ENCODE peak calls at places on chromosomes 3 and 15, in four cellular contexts. I is GM12878, C is endothelial cell of umbilical vein, T is K562. Y is an unnamed sample.

GRCh38 chr3:159964166-159964973 is 24.3 kb upstream of the IL12A start:
- DNase-seq in I (peak; percentile 74), C (peak; percentile 52), T (no peak), Y (no peak)

GRCh38 chr3:49256152-49256551 is 20.9 kb downstream of the C3orf62 start:
- DNase-seq in I (no peak), C (no peak), T (no peak), Y (no peak)

GRCh38 chr3:150469931-150470740 is 62.0 kb downstream of the TSC22D2 start:
- DNase-seq in I (no peak), C (no peak), T (no peak), Y (no peak)

GRCh38 chr3:48157215-48157840 is 30.9 kb downstream of the CDC25A start:
- DNase-seq in I (no peak), C (no peak), T (no peak), Y (no peak)

GRCh38 chr3:162996368-162996767 is 1499.8 kb downstream of the OTOL1 start:
- DNase-seq in I (no peak), C (no peak), T (no peak), Y (no peak)

GRCh38 chr3:186648851-186649250 is 8.7 kb downstream of the FETUB start:
- DNase-seq in I (no peak), C (no peak), T (no peak), Y (no peak)

GRCh38 chr3:11705049-11705448 is 61.3 kb upstream of the VGLL4 start:
- DNase-seq in I (no peak), C (peak; percentile 82), T (peak; percentile 62), Y (no peak)

GRCh38 chr15:63870043-63870394 is 36.3 kb upstream of the HERC1 start:
- DNase-seq in I (no peak), C (no peak), T (no peak), Y (no peak)

GRCh38 chr3:157624801-157625200 is 121.6 kb upstream of the VEPH1 start:
- DNase-seq in I (no peak), C (no peak), T (no peak), Y (no peak)

DNA sequence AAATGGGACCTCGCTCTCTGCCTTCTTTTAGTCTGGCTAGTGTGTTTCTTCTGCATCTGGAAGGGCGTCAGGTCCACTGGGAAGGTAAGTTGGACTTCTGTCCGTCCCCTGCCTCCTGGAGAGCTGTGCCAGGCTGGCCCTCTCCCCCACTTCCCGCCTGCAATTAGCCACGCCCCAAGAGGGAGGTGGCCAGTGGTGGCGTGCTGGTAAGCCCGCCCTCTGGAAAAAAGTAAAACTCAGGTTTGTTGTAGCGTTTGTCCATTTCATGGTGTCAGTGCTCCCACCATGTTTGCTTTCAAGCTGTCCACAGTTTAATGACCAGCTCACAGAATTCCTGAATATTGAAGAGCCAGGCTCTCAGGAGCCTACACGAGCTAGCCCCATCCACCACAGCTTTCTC is 55.6 kb downstream of the SLC6A6 start:
- DNase-seq in I (no peak), C (no peak), T (peak; percentile 50), Y (no peak)
- TF ChIP-seq POLR2AphosphoS5 in I (no peak), C (no peak), T (no peak), Y (no peak)

DNA sequence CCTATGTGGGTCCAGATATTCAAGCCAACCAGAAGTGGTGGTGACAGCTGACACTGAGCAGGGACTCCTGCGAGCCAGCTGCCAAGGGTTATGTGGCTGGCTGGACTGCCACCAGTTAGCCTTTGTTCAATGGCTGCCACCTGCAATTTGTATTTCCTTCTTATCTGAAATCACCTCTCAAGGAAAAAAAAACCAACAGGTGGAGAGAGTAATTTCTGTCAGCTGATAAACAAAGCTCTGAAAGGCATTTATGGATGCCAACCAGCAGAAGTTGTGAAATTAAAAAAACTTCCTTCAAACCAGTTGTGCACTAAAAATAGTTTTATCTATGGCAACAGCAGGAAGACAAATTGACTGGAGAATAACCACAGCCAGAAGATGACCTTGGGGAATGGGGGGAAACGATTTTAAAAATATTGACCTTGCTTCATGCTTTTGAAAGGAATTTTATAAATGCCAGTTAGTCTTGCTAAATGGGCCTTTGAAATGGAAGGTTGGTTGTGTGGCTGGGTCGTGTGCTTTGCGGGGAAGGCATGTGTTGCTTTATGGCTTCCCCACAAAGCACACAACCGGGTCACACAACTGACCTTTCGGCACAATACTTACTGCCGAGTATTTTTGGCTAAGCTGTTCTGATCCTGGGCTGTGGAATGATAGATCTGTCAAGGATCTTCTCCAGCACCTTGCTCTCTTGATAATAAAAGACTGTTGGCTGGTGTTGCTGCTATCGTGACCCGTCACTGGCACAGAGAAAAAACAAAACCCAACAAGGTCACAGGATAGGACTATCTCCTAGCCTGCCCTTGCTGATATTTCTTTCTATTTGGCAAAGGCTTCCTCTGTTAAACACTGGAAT is 3.5 kb downstream of the MYZAP start:
- DNase-seq in I (no peak), C (peak; percentile 78), T (no peak), Y (no peak)
- H3K27ac ChIP-seq in I (no peak overlapping the region), C (no peak overlapping the region), T (no peak overlapping the region), Y (no peak overlapping the region)

DNA sequence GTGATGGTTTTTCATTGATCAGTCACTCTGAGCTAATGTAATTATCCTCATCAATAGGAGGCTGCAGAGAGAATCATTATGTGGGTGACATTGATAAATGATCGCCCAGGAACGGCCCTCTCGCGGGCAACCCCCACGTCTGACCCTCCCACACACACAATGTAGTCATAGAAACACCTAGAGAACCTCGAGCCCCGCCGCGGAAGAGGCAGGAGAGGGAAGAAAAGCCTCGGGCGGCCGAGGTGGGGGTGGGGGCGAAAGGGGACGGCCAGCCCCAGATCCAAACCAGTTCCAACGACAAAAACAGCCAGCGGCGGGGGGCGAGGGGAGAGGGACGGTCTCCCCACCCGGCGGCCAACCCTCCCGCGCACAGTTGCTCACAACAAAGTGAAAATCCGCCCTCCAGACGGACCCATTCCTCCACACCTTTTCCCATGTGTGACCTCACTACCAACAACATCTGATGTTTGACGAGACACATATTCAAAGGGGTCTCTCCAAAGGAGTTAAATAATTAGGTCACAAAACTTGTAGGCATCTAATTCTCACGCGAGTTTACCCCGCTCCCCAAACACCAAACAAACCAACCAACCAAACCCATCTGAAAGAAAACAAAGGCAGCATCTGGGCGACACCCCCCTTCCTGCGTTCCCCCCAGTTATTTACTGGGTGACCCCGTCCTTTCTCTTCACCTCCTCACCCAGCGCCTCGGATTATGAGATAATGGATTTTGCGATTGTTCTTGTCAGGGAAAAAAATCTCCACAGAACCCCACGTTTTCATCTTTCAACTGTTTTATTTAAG is 212.9 kb downstream of the MEIS2 start:
- DNase-seq in I (no peak), C (no peak), T (peak; percentile 49), Y (no peak)
- TF ChIP-seq EZH2 in I (no peak), C (peak; percentile 86), T (no peak), Y (no peak)

GRCh38 chr15:80152180-80152895 is 461 bp upstream of the FAH start:
- DNase-seq in I (peak; percentile 43), C (peak; percentile 86), T (peak; percentile 97), Y (peak; percentile 28)
- TF ChIP-seq POLR2AphosphoS5 in I (no peak), C (no peak), T (no peak), Y (no peak)

GRCh38 chr3:45140392-45140791 is 5.8 kb downstream of the CDCP1 start:
- DNase-seq in I (no peak), C (no peak), T (no peak), Y (no peak)
- H3K27ac ChIP-seq in I (no peak overlapping the region), C (no peak overlapping the region), T (peak overlapping the region; percentile 81), Y (no peak overlapping the region)

DNA sequence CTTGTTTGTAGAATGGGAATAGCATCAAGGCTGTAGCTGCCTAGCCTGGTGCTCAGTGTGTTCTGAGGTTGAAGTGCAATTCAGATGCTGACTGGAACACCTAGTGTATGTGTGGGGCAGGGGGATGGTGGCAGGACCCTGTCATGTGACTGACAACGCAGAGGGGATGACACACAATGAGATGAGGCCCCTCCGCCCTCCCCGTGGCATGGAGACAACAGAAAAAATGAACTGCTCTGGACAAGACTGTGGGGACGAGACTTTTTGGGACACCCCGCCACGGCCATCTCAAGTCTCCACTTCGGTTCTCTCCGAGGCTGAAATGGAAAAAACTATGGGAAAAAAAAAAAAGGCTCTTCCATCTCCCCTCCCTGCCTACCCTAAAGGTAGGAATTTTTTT is 10.4 kb upstream of the SEC13 start:
- DNase-seq in I (no peak), C (no peak), T (no peak), Y (no peak)
- TF ChIP-seq EZH2 in I (no peak), C (no peak), T (no peak), Y (no peak)

GRCh38 chr3:67016522-67017080 is 18.5 kb downstream of the KBTBD8 start:
- DNase-seq in I (no peak), C (no peak), T (no peak), Y (no peak)
- TF ChIP-seq POLR2AphosphoS5 in I (no peak), C (no peak), T (no peak), Y (no peak)

DNA sequence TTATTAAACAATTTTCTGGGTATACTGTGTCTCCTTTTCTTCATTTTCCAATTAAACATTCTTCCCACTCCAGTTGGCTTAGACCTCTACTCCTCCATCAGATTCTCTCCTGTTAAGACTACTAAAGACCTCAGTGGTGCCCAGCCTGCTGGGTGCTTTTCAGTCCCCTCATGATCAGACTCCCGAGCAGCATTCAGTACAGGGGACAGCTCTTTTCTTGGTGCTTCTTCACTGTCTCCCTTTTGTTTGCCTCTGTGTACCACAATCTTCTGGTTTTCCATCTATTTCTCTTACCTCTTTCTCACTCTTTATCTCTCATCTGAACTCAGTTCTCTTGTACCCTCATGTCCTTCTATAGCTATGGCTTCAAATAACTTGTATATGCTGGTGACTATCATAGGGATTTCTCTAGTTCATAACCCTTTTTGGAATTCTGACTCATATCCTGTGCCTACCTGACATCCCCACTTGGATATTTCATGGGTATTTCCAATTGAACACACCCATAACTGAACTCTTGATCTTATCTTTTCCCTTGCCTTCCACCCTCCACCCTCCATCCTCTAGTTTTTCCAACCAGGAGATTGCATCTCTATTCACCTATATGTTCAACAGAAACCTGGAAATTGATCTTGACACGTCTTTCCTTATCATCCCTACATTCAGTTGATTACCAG is 55.6 kb upstream of the ABHD10 start:
- DNase-seq in I (no peak), C (no peak), T (no peak), Y (no peak)
- H3K27ac ChIP-seq in I (no peak overlapping the region), C (peak overlapping the region; percentile 69), T (no peak overlapping the region), Y (no peak overlapping the region)

DNA sequence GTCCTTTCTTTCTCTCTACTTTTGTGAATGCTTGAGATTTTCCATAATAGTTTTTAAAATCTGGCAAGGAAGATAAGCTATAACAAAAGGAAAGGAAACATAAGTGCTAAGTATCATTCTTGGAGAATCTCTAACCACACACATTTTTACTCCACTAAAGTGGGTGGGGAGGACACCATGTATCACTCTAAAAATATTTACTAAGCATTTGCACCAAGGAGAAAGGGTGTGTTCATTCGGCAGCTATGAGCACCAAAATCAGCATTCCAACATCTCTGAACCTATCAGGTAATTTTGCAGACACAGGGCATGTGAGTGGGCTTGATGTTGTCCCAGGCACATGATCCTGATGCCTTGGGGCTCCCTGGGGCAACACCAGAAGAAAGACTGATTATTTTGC is 5.5 kb downstream of the B4GALT4 start:
- DNase-seq in I (no peak), C (peak; percentile 10), T (no peak), Y (no peak)
- TF ChIP-seq EZH2 in I (no peak), C (no peak), T (no peak), Y (no peak)

GRCh38 chr15:40957041-40957555 is 3.8 kb downstream of the CHAC1 start:
- DNase-seq in I (no peak), C (no peak), T (no peak), Y (no peak)

GRCh38 chr15:40956543-40956982 is 3.3 kb downstream of the CHAC1 start:
- DNase-seq in I (no peak), C (no peak), T (no peak), Y (no peak)

GRCh38 chr15:40958723-40959122 is 5.5 kb downstream of the CHAC1 start:
- DNase-seq in I (no peak), C (no peak), T (no peak), Y (no peak)

GRCh38 chr15:40958146-40958545 is 4.9 kb downstream of the CHAC1 start:
- DNase-seq in I (no peak), C (no peak), T (no peak), Y (no peak)

GRCh38 chr15:40957581-40958051 is 4.3 kb downstream of the CHAC1 start:
- DNase-seq in I (no peak), C (no peak), T (no peak), Y (no peak)
- TF ChIP-seq POLR2AphosphoS5 in I (no peak), C (no peak), T (no peak), Y (no peak)

Y was measured in SK-N-MC.